ENCODE peak calls at places on chromosomes 11 and 22, in five cellular contexts. W, L, S, E and Z are unnamed samples.

GRCh38 chr22:20438066-20438677 is 547 bp upstream of the SCARF2 start:
- DNase-seq in W (no peak), L (peak; percentile 73), S (no peak), E (no peak), Z (peak; percentile 65)

GRCh38 chr11:102760355-102761035 is 19.9 kb downstream of the MMP10 start:
- DNase-seq in W (no peak), L (no peak), S (no peak), E (no peak), Z (no peak)

GRCh38 chr11:6488342-6488741 is 7.0 kb downstream of the TIMM10B start:
- DNase-seq in W (no peak), L (no peak), S (no peak), E (no peak), Z (no peak)

GRCh38 chr22:50326959-50327710 is at the start of gene DENND6B:
- DNase-seq in W (peak; percentile 81), L (peak; percentile 95), S (peak; percentile 71), E (peak; percentile 60), Z (peak; percentile 91)

GRCh38 chr11:123061403-123062157 is at the start of gene HSPA8:
- DNase-seq in W (peak; percentile 32), L (peak; percentile 72), S (peak; percentile 80), E (peak; percentile 56), Z (no peak)

GRCh38 chr11:34595960-34596359 is 24.9 kb upstream of the EHF start:
- DNase-seq in W (no peak), L (no peak), S (no peak), E (no peak), Z (no peak)

GRCh38 chr11:66967670-66968425 is 7.3 kb upstream of the C11orf86 start:
- DNase-seq in W (no peak), L (no peak), S (no peak), E (no peak), Z (no peak)

GRCh38 chr11:114059984-114060401 is 482 bp downstream of the ZBTB16 start:
- DNase-seq in W (peak; percentile 27), L (no peak), S (no peak), E (no peak), Z (peak; percentile 80)

GRCh38 chr11:309558-309855 is 1.9 kb downstream of the IFITM2 start:
- DNase-seq in W (no peak), L (peak; percentile 54), S (no peak), E (no peak), Z (no peak)

GRCh38 chr11:116849491-116849890 is 12.1 kb upstream of the APOA1 start:
- DNase-seq in W (no peak), L (no peak), S (no peak), E (no peak), Z (no peak)

GRCh38 chr11:12889243-12889642 is 119.9 kb upstream of the RASSF10 start:
- DNase-seq in W (no peak), L (no peak), S (no peak), E (no peak), Z (no peak)

GRCh38 chr22:48428556-48429371 is 1398.9 kb downstream of the BRD1 start:
- DNase-seq in W (no peak), L (peak; percentile 60), S (no peak), E (no peak), Z (no peak)

GRCh38 chr11:130369713-130370112 is 55.0 kb upstream of the ZBTB44 start:
- DNase-seq in W (no peak), L (no peak), S (no peak), E (no peak), Z (no peak)

GRCh38 chr11:27356624-27357222 is 6.3 kb downstream of the CCDC34 start:
- DNase-seq in W (no peak), L (no peak), S (no peak), E (no peak), Z (no peak)

GRCh38 chr11:122600290-122600689 is 55.2 kb upstream of the UBASH3B start:
- DNase-seq in W (no peak), L (no peak), S (no peak), E (no peak), Z (no peak)

GRCh38 chr11:75570559-75571139 is 8.6 kb downstream of the SERPINH1 start:
- DNase-seq in W (no peak), L (no peak), S (no peak), E (no peak), Z (no peak)

GRCh38 chr11:1017269-1018005 is 19.1 kb downstream of the MUC6 start:
- DNase-seq in W (no peak), L (no peak), S (no peak), E (no peak), Z (no peak)

GRCh38 chr22:24996420-24996952 is 44.0 kb downstream of the KIAA1671 start:
- DNase-seq in W (no peak), L (peak; percentile 85), S (no peak), E (no peak), Z (peak; percentile 57)

GRCh38 chr11:36757122-36757521 is 159.1 kb upstream of the RAG2 start:
- DNase-seq in W (no peak), L (no peak), S (no peak), E (no peak), Z (no peak)

GRCh38 chr11:32705309-32706033 is 89.0 kb downstream of the CCDC73 start:
- DNase-seq in W (no peak), L (no peak), S (no peak), E (no peak), Z (no peak)